ENCODE peak calls at places on chromosomes 11 and 22, in four cellular contexts. Z is mesendoderm, Q is H1, F is H9. E is an unnamed sample.

GRCh38 chr11:85967457-85967856 is 101.4 kb downstream of the PICALM start:
- DNase-seq in Z (no peak), Q (no peak), F (no peak), E (no peak)

GRCh38 chr22:45626198-45626651 is 45.4 kb upstream of the ATXN10 start:
- DNase-seq in Z (no peak), Q (no peak), F (no peak), E (peak; percentile 80)

GRCh38 chr11:126918556-126918955 is 82.0 kb downstream of the KIRREL3 start:
- DNase-seq in Z (no peak), Q (no peak), F (no peak), E (no peak)

GRCh38 chr11:8963569-8964323 is 496 bp downstream of the TMEM9B start:
- DNase-seq in Z (peak; percentile 91), Q (peak; percentile 56), F (peak; percentile 91), E (peak; percentile 82)

GRCh38 chr11:67302571-67303131 is 679 bp upstream of the SSH3 start:
- DNase-seq in Z (peak; percentile 80), Q (no peak), F (peak; percentile 85), E (peak; percentile 87)

GRCh38 chr22:37906364-37907008 is 389 bp downstream of the MICALL1 start:
- DNase-seq in Z (no peak), Q (no peak), F (no peak), E (no peak)

GRCh38 chr11:13114566-13115465 is 105.7 kb downstream of the RASSF10 start:
- DNase-seq in Z (peak; percentile 97), Q (no peak), F (peak; percentile 90), E (no peak)

GRCh38 chr22:25141994-25142620 is 57.6 kb upstream of the CRYBB3 start:
- DNase-seq in Z (peak; percentile 83), Q (no peak), F (peak; percentile 44), E (no peak)

GRCh38 chr11:103631841-103632240 is 404.6 kb upstream of the DDI1 start:
- DNase-seq in Z (no peak), Q (no peak), F (no peak), E (no peak)

GRCh38 chr22:37230673-37231405 is 13.2 kb downstream of the RAC2 start:
- DNase-seq in Z (no peak), Q (no peak), F (no peak), E (no peak)

GRCh38 chr22:37139762-37140161 is 10.0 kb downstream of the IL2RB start:
- DNase-seq in Z (peak; percentile 37), Q (no peak), F (no peak), E (no peak)

GRCh38 chr11:601573-602245 is 14.0 kb downstream of the IRF7 start:
- DNase-seq in Z (no peak), Q (no peak), F (no peak), E (no peak)

GRCh38 chr11:86743223-86744118 is 56.9 kb upstream of the PRSS23 start:
- DNase-seq in Z (peak; percentile 53), Q (no peak), F (no peak), E (peak; percentile 89)

GRCh38 chr11:35419713-35420333 is 465 bp upstream of the SLC1A2 start:
- DNase-seq in Z (no peak), Q (no peak), F (no peak), E (no peak)

GRCh38 chr11:121109916-121110656 is 9.0 kb downstream of the TECTA start:
- DNase-seq in Z (peak; percentile 26), Q (no peak), F (no peak), E (no peak)

GRCh38 chr22:26995222-26995621 is 337.8 kb downstream of the MIAT start:
- DNase-seq in Z (no peak), Q (no peak), F (no peak), E (no peak)

GRCh38 chr22:40668611-40669390 is 10.5 kb upstream of the MCHR1 start:
- DNase-seq in Z (peak; percentile 72), Q (no peak), F (no peak), E (peak; percentile 66)

GRCh38 chr22:36339171-36340065 is 48.3 kb downstream of the MYH9 start:
- DNase-seq in Z (no peak), Q (no peak), F (no peak), E (peak; percentile 50)

GRCh38 chr11:117535201-117535869 is 207.7 kb downstream of the CEP164 start:
- DNase-seq in Z (no peak), Q (no peak), F (no peak), E (peak; percentile 14)

GRCh38 chr22:26648011-26648497 is 9.3 kb upstream of the MIAT start:
- DNase-seq in Z (peak; percentile 30), Q (peak; percentile 88), F (peak; percentile 87), E (no peak)

DNA sequence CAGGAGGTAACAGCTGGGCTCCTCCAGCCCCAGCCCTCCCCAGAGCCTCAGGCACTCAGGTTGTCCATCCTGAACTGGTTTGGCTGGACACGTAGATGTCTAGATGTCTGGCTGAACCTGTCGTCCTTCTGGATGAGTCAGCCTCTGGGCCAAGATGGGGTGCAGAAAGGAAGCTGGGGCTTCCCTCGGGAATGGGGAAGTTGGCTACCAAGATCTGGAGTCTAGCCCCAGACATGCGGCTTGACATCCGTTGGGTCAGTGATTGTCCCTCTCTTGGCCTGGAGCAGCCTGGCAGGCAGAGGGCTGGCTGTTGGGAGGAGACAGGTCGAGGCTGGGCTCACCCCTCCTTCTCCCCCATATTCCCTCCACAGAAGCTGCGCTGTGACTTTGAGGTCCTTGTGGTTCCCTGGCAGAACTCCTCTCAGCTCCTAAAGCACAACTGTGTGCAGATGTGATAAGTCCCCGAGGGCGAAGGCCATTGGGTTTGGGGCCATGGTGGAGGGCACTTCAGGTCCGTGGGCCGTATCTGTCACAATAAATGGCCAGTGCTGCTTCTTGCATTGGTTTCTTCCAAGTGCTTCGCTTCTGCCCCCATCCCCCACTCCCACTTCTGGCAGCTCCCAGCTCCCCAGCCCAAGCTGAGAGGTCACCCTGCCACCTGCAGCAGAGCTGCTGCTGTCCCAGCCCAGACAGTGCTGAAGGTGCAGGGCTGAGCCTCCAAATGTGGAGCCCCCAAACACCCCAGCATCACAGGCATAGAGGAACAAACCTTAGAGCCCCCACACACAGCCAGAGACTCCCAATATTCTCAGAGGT is 1.3 kb downstream of the CST6 start:
- DNase-seq in Z (no peak), Q (no peak), F (no peak), E (peak; percentile 91)
- H2BK120ac ChIP-seq in Z (no peak overlapping the region), Q (no peak overlapping the region), F (no peak overlapping the region), E (peak overlapping the region; percentile 92)

GRCh38 chr22:29202231-29203192 is 3.2 kb upstream of the EMID1 start:
- DNase-seq in Z (peak; percentile 64), Q (no peak), F (peak; percentile 77), E (no peak)

GRCh38 chr22:29199702-29200400 is 5.8 kb upstream of the EMID1 start:
- DNase-seq in Z (no peak), Q (no peak), F (no peak), E (no peak)

GRCh38 chr22:29200901-29201300 is 4.8 kb upstream of the EMID1 start:
- DNase-seq in Z (no peak), Q (no peak), F (no peak), E (no peak)

GRCh38 chr22:29203456-29203855 is 2.2 kb upstream of the EMID1 start:
- DNase-seq in Z (no peak), Q (no peak), F (no peak), E (no peak)

DNA sequence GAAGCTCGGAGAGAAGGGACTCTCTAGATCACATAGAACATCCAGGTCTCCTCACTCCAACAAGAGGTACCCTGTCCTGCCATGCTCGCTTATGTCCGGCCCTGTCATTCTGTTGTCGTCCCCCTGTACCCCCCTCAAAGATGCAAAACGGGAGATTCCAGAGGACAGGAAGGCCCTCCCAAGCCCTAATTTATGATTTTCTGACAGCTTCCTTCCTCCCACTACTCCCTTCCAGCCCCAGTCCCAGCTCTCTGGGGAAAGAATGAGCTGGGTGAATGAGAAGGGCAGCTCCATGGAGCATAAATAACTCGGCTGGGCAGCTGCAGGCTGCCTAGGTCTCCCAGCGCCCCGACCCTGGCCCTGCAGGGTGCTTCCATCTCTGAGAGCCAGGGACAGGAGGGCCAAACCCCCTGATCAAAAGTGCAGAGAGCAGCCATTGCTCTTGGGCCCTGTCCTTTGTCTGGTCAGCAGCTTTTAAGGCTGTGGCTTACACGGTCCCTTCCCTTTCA is 3.9 kb upstream of the EMID1 start:
- DNase-seq in Z (no peak), Q (no peak), F (no peak), E (no peak)
- H3K4ac ChIP-seq in Z (no peak overlapping the region), Q (no peak overlapping the region), F (no peak overlapping the region), E (no peak overlapping the region)

GRCh38 chr22:41857860-41858199 is 24.9 kb downstream of the SREBF2 start:
- DNase-seq in Z (no peak), Q (no peak), F (no peak), E (no peak)

GRCh38 chr22:41857160-41857859 is 24.4 kb downstream of the SREBF2 start:
- DNase-seq in Z (peak; percentile 94), Q (peak; percentile 43), F (peak; percentile 73), E (peak; percentile 59)

GRCh38 chr22:41862160-41862529 is 29.2 kb downstream of the SREBF2 start:
- DNase-seq in Z (no peak), Q (no peak), F (no peak), E (no peak)

DNA sequence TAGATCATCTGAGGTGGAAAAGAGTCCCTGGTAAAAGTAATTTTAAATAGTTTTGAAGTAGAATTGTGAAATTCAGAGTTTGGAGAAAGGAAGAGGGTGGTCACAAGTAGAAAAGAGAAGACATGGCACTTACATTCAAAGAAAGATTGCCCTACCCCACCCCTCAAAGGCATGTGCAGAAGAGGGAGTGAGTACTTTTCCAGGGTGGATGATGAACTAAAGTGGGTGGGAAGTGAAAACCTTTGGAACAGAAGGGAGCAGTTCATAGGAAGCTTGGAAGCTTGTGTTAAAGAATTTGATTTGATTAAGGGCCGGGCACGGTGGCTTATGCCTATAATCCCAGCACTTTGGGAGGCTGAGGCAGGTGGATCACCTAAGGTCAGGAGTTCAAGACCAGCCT is 23.6 kb downstream of the SREBF2 start:
- DNase-seq in Z (no peak), Q (no peak), F (no peak), E (no peak)
- H3K79me2 ChIP-seq in Z (peaks cover 50% of the 10 kb centered on the region), Q (peaks cover 18% of the 10 kb centered on the region), F (peaks cover 21% of the 10 kb centered on the region), E (peaks cover 14% of the 10 kb centered on the region)

GRCh38 chr11:61157743-61158142 is 3.5 kb downstream of the VPS37C start:
- DNase-seq in Z (peak; percentile 46), Q (no peak), F (no peak), E (no peak)
- H2BK120ac ChIP-seq in Z (no peak overlapping the region), Q (no peak overlapping the region), F (no peak overlapping the region), E (no peak overlapping the region)

DNA sequence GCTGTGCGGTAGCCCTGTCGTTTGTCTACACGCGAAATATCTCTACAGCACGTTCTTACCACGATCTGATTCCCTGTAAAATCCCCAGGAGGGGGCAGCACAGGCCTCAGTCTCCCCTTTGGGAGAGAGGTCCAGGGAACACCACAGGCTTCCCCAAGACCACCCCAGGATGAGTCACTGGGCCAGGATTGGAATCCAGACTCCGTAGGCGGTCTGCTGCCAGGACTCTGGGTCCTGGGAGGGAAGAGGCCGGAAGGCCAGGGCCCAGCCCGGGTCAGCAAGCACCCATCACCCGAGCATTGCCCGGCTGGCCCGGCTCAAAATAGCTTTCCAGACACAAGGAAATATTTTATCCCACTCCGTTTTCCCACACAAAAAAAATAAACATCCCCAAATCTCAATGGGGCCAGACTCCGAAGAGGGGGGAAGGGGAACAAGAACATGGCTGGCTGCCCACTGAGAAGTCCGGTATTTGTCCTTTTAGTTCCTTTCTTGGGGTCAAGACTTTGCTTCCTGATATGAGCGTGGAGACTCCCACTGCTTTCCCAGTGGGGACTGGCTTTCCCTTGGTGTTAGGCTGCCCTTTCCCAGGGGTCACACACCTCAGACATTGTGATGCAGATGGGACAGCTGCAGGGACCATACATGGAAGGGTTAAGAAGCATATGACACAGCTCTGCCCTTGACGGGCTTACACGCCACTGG is 91.3 kb downstream of the LRRC32 start:
- DNase-seq in Z (peak; percentile 61), Q (no peak), F (peak; percentile 52), E (no peak)
- H3K4ac ChIP-seq in Z (no peak overlapping the region), Q (no peak overlapping the region), F (no peak overlapping the region), E (peak overlapping the region; percentile 30)

E was measured in trophoblast cell.